ENCODE peak calls at places on chromosomes 13 and 19, in four cellular contexts. One of them, this sample, is unnamed.

GRCh38 chr13:39767791-39768564 is 112.5 kb downstream of the COG6 start:
- DNase-seq in NCI-H446 treated with DMSO at 0.1 percent for 48 hours: no peak
- DNase-seq in GM03348: no peak
- DNase-seq in activated B cell treated with CpG ODN at 0.5 μM for 24 hours: no peak
- DNase-seq in this sample: no peak

GRCh38 chr19:14368011-14368513 is 13.2 kb upstream of the ADGRE5 start:
- DNase-seq in NCI-H446 treated with DMSO at 0.1 percent for 48 hours: no peak
- DNase-seq in GM03348: no peak
- DNase-seq in activated B cell treated with CpG ODN at 0.5 μM for 24 hours: no peak
- DNase-seq in this sample: no peak

GRCh38 chr19:51808333-51808986 is 13.5 kb downstream of the FPR3 start:
- DNase-seq in NCI-H446 treated with DMSO at 0.1 percent for 48 hours: no peak
- DNase-seq in GM03348: peak
- DNase-seq in activated B cell treated with CpG ODN at 0.5 μM for 24 hours: no peak
- DNase-seq in this sample: peak

GRCh38 chr13:110463876-110464510 is 97.5 kb downstream of the RAB20 start:
- DNase-seq in NCI-H446 treated with DMSO at 0.1 percent for 48 hours: no peak
- DNase-seq in GM03348: no peak
- DNase-seq in activated B cell treated with CpG ODN at 0.5 μM for 24 hours: no peak
- DNase-seq in this sample: no peak

GRCh38 chr19:19271828-19272599 is 1.1 kb downstream of the TM6SF2 start:
- DNase-seq in NCI-H446 treated with DMSO at 0.1 percent for 48 hours: no peak
- DNase-seq in GM03348: no peak
- DNase-seq in activated B cell treated with CpG ODN at 0.5 μM for 24 hours: no peak
- DNase-seq in this sample: no peak

GRCh38 chr19:6233051-6233826 is 46.5 kb downstream of the MLLT1 start:
- DNase-seq in NCI-H446 treated with DMSO at 0.1 percent for 48 hours: no peak
- DNase-seq in GM03348: peak
- DNase-seq in activated B cell treated with CpG ODN at 0.5 μM for 24 hours: no peak
- DNase-seq in this sample: peak

GRCh38 chr13:97719759-97720158 is 233.7 kb upstream of the IPO5 start:
- DNase-seq in NCI-H446 treated with DMSO at 0.1 percent for 48 hours: no peak
- DNase-seq in GM03348: no peak
- DNase-seq in activated B cell treated with CpG ODN at 0.5 μM for 24 hours: no peak
- DNase-seq in this sample: peak

GRCh38 chr19:39833160-39833463 is 850 bp downstream of the DYRK1B start:
- DNase-seq in NCI-H446 treated with DMSO at 0.1 percent for 48 hours: no peak
- DNase-seq in GM03348: no peak
- DNase-seq in activated B cell treated with CpG ODN at 0.5 μM for 24 hours: no peak
- DNase-seq in this sample: no peak